ENCODE peak calls at places on chromosomes 6 and 20, in five cellular contexts. V, H, B, E and W are unnamed samples.

GRCh38 chr20:36606171-36607116 is 865 bp downstream of the RAB5IF start:
- DNase-seq in E (no peak), B (no peak), V (no peak), H (no peak), W (no peak)

GRCh38 chr6:89311853-89312531 is 3.1 kb downstream of the GABRR2 start:
- DNase-seq in B (no peak), E (no peak), V (peak; percentile 62), H (peak; percentile 63), W (peak; percentile 80)

GRCh38 chr6:31776961-31777666 is at the start of gene VWA7:
- DNase-seq in E (peak; percentile 54), V (peak; percentile 94), B (peak; percentile 85), H (peak; percentile 54), W (peak; percentile 51)

GRCh38 chr6:53056273-53056672 is 8.9 kb upstream of the FBXO9 start:
- DNase-seq in V (no peak), B (no peak), H (no peak), E (no peak), W (no peak)

GRCh38 chr20:51313275-51313898 is 229.1 kb downstream of the NFATC2 start:
- DNase-seq in B (no peak), E (no peak), H (no peak), V (no peak), W (no peak)

GRCh38 chr20:48288930-48289507 is 503.7 kb upstream of the SULF2 start:
- DNase-seq in E (no peak), H (no peak), B (no peak), V (no peak), W (no peak)

GRCh38 chr6:20680697-20681165 is 146.5 kb downstream of the CDKAL1 start:
- DNase-seq in B (no peak), E (no peak), H (no peak), V (no peak), W (no peak)

GRCh38 chr6:20202070-20202658 is 10.1 kb downstream of the MBOAT1 start:
- DNase-seq in H (no peak), E (peak; percentile 56), B (peak; percentile 47), V (no peak), W (no peak)

GRCh38 chr6:81002126-81002525 is 750.4 kb downstream of the TENT5A start:
- DNase-seq in E (peak; percentile 53), B (no peak), H (no peak), V (no peak), W (no peak)

GRCh38 chr6:74459260-74459659 is 746.6 kb downstream of the COL12A1 start:
- DNase-seq in H (no peak), B (no peak), V (no peak), E (no peak), W (no peak)

GRCh38 chr20:24370911-24371695 is 98.3 kb upstream of the SYNDIG1 start:
- DNase-seq in B (no peak), V (no peak), E (no peak), H (no peak), W (no peak)

GRCh38 chr20:9408422-9409300 is 105.7 kb upstream of the LAMP5 start:
- DNase-seq in H (no peak), V (no peak), B (no peak), E (peak; percentile 67), W (peak; percentile 12)

GRCh38 chr6:47922391-47922790 is 140.6 kb downstream of the OPN5 start:
- DNase-seq in V (no peak), E (no peak), B (no peak), H (no peak), W (peak; percentile 83)

GRCh38 chr6:16045238-16045637 is 83.6 kb upstream of the MYLIP start:
- DNase-seq in B (no peak), H (no peak), E (no peak), V (no peak), W (no peak)

GRCh38 chr6:157272866-157273755 is 50.2 kb downstream of the TMEM242 start:
- DNase-seq in B (no peak), H (no peak), E (no peak), V (no peak), W (no peak)

GRCh38 chr6:36682328-36683144 is 4.0 kb downstream of the CDKN1A start:
- DNase-seq in E (peak; percentile 27), V (no peak), H (no peak), B (no peak), W (no peak)

GRCh38 chr20:45779011-45779915 is 12.4 kb downstream of the WFDC3 start:
- DNase-seq in H (no peak), B (peak; percentile 98), E (peak; percentile 100), V (no peak), W (peak; percentile 35)

GRCh38 chr20:39829255-39829654 is 859.8 kb downstream of the MAFB start:
- DNase-seq in H (no peak), B (no peak), V (peak; percentile 52), E (no peak), W (no peak)

GRCh38 chr6:80728340-80728739 is 621.9 kb downstream of the BCKDHB start:
- DNase-seq in V (no peak), E (no peak), B (no peak), H (no peak), W (no peak)

GRCh38 chr6:12806811-12807210 is 90.2 kb downstream of the PHACTR1 start:
- DNase-seq in E (no peak), H (no peak), B (no peak), V (no peak), W (no peak)

GRCh38 chr6:3913077-3913957 is 64.1 kb downstream of the FAM50B start:
- DNase-seq in V (no peak), H (no peak), E (peak; percentile 95), B (peak; percentile 78), W (peak; percentile 63)

GRCh38 chr20:46401478-46401860 is 4.9 kb downstream of the ELMO2 start:
- DNase-seq in H (no peak), E (no peak), B (no peak), V (no peak), W (no peak)

GRCh38 chr6:25017486-25017885 is 81.7 kb upstream of the RIPOR2 start:
- DNase-seq in V (no peak), E (no peak), H (no peak), B (no peak), W (no peak)

GRCh38 chr6:11654876-11655275 is 117.3 kb downstream of the TMEM170B start:
- DNase-seq in E (peak; percentile 62), V (no peak), H (no peak), B (no peak), W (no peak)

GRCh38 chr6:113854531-113855499 is 2.3 kb upstream of the MARCKS start:
- DNase-seq in B (peak; percentile 83), E (peak; percentile 70), H (peak; percentile 78), V (peak; percentile 85), W (peak; percentile 86)

GRCh38 chr6:128954308-128955043 is 71.5 kb downstream of the LAMA2 start:
- DNase-seq in E (no peak), H (no peak), B (no peak), V (no peak), W (no peak)

GRCh38 chr6:27205375-27206278 is 41.9 kb upstream of the PRSS16 start:
- DNase-seq in E (no peak), B (no peak), H (no peak), V (peak; percentile 15), W (no peak)

GRCh38 chr6:90730191-90730673 is 143.4 kb upstream of the MAP3K7 start:
- DNase-seq in H (no peak), E (no peak), V (no peak), B (no peak), W (no peak)

GRCh38 chr6:124223596-124223995 is 419.9 kb downstream of the NKAIN2 start:
- DNase-seq in V (no peak), B (no peak), H (no peak), E (peak; percentile 23), W (no peak)